ENCODE peak calls at places on chromosomes 12 and 14, in four cellular contexts. V is heart left ventricle; Z is CD8-positive, alpha-beta memory T cell; N is SK-N-SH. L is an unnamed sample. For H3K36me3, the result is how much of the 10 kb centered on the place peaks cover.

GRCh38 chr14:38257500-38257899 is 1.6 kb upstream of the CLEC14A start:
- DNase-seq in V (no peak), Z (no peak), N (no peak), L (no peak)

GRCh38 chr14:91142214-91142668 is 28.4 kb downstream of the DGLUCY start:
- DNase-seq in V (no peak), Z (no peak), N (no peak), L (peak)

GRCh38 chr12:5514016-5514415 is 82.1 kb downstream of the NTF3 start:
- DNase-seq in V (no peak), Z (no peak), N (no peak), L (no peak)

GRCh38 chr12:2924019-2924418 is 33.3 kb downstream of the TULP3 start:
- DNase-seq in V (no peak), Z (no peak), N (no peak), L (no peak)

GRCh38 chr14:92794547-92794941 is 439 bp downstream of the GOLGA5 start:
- DNase-seq in V (peak), Z (no peak), N (peak), L (no peak)

GRCh38 chr14:35384386-35385041 is 20.0 kb downstream of the NFKBIA start:
- DNase-seq in V (peak), Z (no peak), N (no peak), L (no peak)

GRCh38 chr12:92583910-92584309 is 118.9 kb upstream of the PLEKHG7 start:
- DNase-seq in V (no peak), Z (no peak), N (no peak), L (no peak)

GRCh38 chr14:70391493-70392391 is 25.1 kb downstream of the SYNJ2BP start:
- DNase-seq in V (no peak), Z (no peak), N (no peak), L (no peak)

GRCh38 chr14:24013654-24014514 is 25.2 kb downstream of the DHRS4L2 start:
- DNase-seq in V (peak), Z (peak), N (peak), L (peak)

GRCh38 chr12:29414368-29414767 is 33.4 kb upstream of the ERGIC2 start:
- DNase-seq in V (no peak), Z (no peak), N (no peak), L (no peak)
- H3K36me3 ChIP-seq in V (under half), Z (under half), N (under half), L (under half)

GRCh38 chr14:61636792-61637191 is 58.5 kb upstream of the HIF1A start:
- DNase-seq in V (no peak), Z (no peak), N (no peak), L (no peak)
- H3K4me3 ChIP-seq in V (no peak), Z (no peak), N (no peak), L (no peak)

GRCh38 chr12:111451649-111452129 is 46.0 kb downstream of the SH2B3 start:
- DNase-seq in V (no peak), Z (no peak), N (peak), L (peak)

GRCh38 chr12:111448831-111449790 is 43.4 kb downstream of the SH2B3 start:
- DNase-seq in V (no peak), Z (no peak), N (no peak), L (no peak)

GRCh38 chr12:111450676-111451075 is 45.0 kb downstream of the SH2B3 start:
- DNase-seq in V (no peak), Z (no peak), N (no peak), L (no peak)

GRCh38 chr12:111453071-111453989 is 47.6 kb downstream of the SH2B3 start:
- DNase-seq in V (no peak), Z (no peak), N (no peak), L (no peak)

DNA sequence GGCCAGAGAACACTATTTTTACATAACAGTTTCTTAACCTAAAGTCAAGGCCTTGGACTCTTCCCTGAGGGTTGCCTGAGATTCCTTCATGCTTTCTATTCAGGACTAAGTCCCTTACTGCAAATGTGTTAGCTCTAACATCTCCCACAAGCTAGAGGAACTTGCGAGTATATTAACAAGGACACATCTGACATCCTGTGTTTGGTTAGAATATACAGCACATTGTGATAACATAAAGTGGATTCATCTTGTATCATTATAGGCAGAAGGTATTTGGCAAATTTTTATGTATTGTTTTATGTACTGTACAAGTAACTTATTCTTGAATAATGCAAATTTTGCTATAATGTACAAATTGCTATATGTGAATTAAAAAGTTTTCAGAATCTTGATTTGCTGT is 45.5 kb downstream of the SH2B3 start:
- DNase-seq in V (no peak), Z (no peak), N (no peak), L (no peak)
- H3K36me3 ChIP-seq in V (under half), Z (under half), N (half or more), L (half or more)

GRCh38 chr12:56684745-56685369 is 3.2 kb downstream of the PTGES3 start:
- DNase-seq in V (no peak), Z (no peak), N (no peak), L (no peak)
- H3K4me3 ChIP-seq in V (peak), Z (peak), N (peak), L (peak)